ENCODE peak calls at places on chromosomes 2 and 18, in nine cellular contexts. O, W, M, D, Q, X, B, K and C are unnamed samples.

GRCh38 chr2:182372661-182373060 is 54.2 kb downstream of the PDE1A start:
- DNase-seq in Q (no peak), K (no peak), D (no peak), X (no peak), M (no peak), W (no peak), O (no peak), B (no peak), C (no peak)

GRCh38 chr2:11082880-11083279 is 72.4 kb upstream of the SLC66A3 start:
- DNase-seq in X (peak; percentile 10), Q (no peak), W (no peak), B (no peak), O (no peak), K (no peak), D (no peak), M (no peak), C (no peak)

GRCh38 chr2:24993797-24994196 is 22.0 kb upstream of the DNAJC27 start:
- DNase-seq in O (no peak), D (no peak), W (no peak), B (no peak), Q (no peak), M (no peak), K (no peak), X (no peak), C (no peak)

GRCh38 chr2:70144443-70145167 is 46.2 kb downstream of the C2orf42 start:
- DNase-seq in B (no peak), Q (peak; percentile 8), M (no peak), K (no peak), D (no peak), W (no peak), X (no peak), O (no peak), C (no peak)

GRCh38 chr2:25354116-25354515 is 12.4 kb upstream of the DNMT3A start:
- DNase-seq in W (no peak), Q (no peak), X (no peak), K (no peak), D (no peak), B (no peak), M (peak; percentile 2), O (no peak), C (no peak)

GRCh38 chr18:66632771-66633170 is 28.9 kb upstream of the CDH19 start:
- DNase-seq in Q (no peak), D (no peak), O (no peak), K (no peak), M (no peak), W (no peak), B (no peak), X (no peak), C (no peak)

GRCh38 chr18:50582500-50582899 is 22.6 kb downstream of the MAPK4 start:
- DNase-seq in D (no peak), B (peak; percentile 52), M (no peak), O (no peak), K (no peak), W (no peak), X (no peak), Q (no peak), C (no peak)

GRCh38 chr2:28664120-28664842 is 87.3 kb upstream of the PPP1CB start:
- DNase-seq in Q (no peak), D (peak; percentile 20), O (no peak), M (no peak), W (no peak), B (no peak), K (peak; percentile 63), X (peak; percentile 76), C (no peak)

GRCh38 chr2:112201706-112202430 is 53.0 kb downstream of the ZC3H8 start:
- DNase-seq in D (no peak), B (no peak), O (no peak), M (no peak), Q (no peak), K (no peak), X (no peak), W (no peak), C (no peak)

GRCh38 chr2:8438996-8439395 is 242.9 kb upstream of the ID2 start:
- DNase-seq in O (no peak), W (no peak), M (no peak), B (peak; percentile 40), X (peak; percentile 39), K (no peak), D (no peak), Q (no peak), C (no peak)

GRCh38 chr2:9558948-9559381 is 3.3 kb upstream of the ADAM17 start:
- DNase-seq in W (no peak), K (peak; percentile 84), D (no peak), M (no peak), X (peak; percentile 43), O (no peak), Q (no peak), B (no peak), C (no peak)

GRCh38 chr2:228646061-228646460 is 464.6 kb upstream of the SPHKAP start:
- DNase-seq in W (no peak), K (no peak), X (no peak), Q (no peak), D (no peak), M (no peak), B (no peak), O (no peak), C (no peak)

GRCh38 chr2:217853301-217853881 is 149.4 kb downstream of the TNS1 start:
- DNase-seq in Q (no peak), W (no peak), X (no peak), B (no peak), K (no peak), M (peak; percentile 64), D (no peak), O (no peak), C (no peak)

DNA sequence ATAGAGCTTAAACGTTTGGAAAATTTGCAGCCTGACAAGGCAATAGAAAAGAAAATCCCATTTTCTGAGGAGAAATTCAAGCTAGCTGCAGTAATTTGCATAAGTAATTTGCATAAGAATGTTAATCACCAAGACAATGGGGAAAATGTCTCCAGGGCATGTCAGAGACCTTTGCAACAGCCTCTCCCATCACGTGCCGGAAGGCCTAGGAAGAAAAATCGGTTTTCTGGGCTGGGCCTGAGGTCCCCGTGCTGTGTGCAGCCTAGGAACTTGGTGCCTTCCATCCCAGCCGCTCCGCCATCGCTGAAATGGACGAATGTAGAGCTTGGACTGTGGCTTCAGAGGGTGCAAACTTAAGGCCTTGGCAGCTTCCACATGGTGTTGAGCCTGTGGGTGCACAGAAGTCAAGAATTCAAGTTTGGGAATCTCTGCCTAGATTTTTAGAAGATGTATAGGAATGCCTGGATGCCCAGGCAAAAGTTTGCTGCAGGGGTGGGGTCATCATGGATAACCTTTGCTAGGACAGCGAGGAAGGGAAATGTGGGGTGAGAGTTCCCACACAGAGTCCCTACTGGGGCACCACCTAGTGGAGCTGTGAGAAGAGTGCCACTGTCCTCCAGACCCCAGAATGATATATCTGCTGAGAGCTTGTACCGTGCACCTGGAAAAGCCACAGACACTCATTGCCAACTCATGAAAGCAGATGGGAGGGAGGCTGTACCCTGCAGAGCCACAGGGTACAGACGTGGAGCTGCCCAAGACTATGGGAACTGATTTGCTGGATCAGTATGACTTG is 164.6 kb downstream of the GULP1 start:
- DNase-seq in X (no peak), K (no peak), O (no peak), W (peak; percentile 91), D (no peak), M (no peak), Q (no peak), B (no peak), C (no peak)
- TF ChIP-seq CTCF in X (no peak), K (no peak), O (no peak), W (peak; percentile 63), D (no peak), M (no peak), Q (peak; percentile 24), B (no peak), C (no peak)

DNA sequence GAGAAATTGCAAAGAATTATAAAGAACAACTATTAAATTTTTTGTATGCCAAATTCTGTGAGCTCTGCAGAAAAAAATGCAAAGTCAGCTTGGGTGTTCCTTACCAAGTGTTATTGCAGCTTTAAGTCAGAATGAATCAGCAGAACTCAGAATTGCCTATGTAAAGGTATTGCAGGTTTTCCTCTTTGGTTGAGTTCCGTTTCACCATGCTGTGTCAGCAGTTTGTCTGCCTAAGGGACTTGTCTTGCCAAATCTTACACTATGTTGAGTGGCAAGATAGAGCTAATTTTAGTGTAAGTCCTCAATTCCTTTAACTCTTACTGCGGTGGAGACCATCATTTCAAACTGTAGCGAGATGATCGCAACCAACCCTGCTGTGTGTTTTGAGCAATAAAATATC is 38.8 kb downstream of the ADAM23 start:
- DNase-seq in K (no peak), Q (peak; percentile 3), M (no peak), B (no peak), D (no peak), W (peak; percentile 13), X (no peak), O (no peak), C (no peak)
- TF ChIP-seq CTCF in K (no peak), Q (no peak), M (no peak), B (no peak), D (no peak), W (no peak), X (no peak), O (no peak), C (no peak)

DNA sequence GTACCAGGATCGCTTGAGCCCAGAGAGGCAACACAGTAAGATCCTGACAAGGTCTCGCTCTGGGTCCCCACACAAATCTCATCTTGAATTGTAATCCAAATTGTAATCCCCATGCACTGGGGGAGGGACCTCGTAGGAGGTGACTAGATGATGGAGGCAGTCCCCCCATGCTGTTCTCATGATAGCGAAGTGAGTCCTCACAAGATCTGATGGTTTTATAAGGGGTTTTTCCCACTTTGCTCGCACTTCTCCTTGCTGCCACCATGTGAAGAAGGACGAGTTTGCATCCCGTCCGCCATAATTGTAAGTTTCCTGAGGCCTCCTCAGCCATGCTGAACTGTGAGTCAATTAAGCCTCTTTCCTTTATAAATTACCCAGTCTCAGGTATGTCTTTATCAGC is 46.0 kb upstream of the SERTAD2 start:
- DNase-seq in D (no peak), Q (no peak), M (no peak), O (no peak), W (peak; percentile 60), K (no peak), B (no peak), X (no peak), C (no peak)
- TF ChIP-seq CTCF in D (no peak), Q (peak; percentile 34), M (no peak), O (no peak), W (peak; percentile 40), K (no peak), B (no peak), X (no peak), C (no peak)

GRCh38 chr2:128594273-128594910 is 275.7 kb upstream of the HS6ST1 start:
- DNase-seq in M (no peak), X (peak; percentile 29), O (no peak), B (no peak), Q (no peak), D (no peak), W (no peak), K (no peak), C (no peak)

GRCh38 chr2:128591022-128591840 is 272.6 kb upstream of the HS6ST1 start:
- DNase-seq in D (no peak), K (no peak), W (no peak), M (no peak), X (peak; percentile 35), Q (no peak), O (no peak), B (no peak), C (no peak)

GRCh38 chr2:128593518-128594272 is 275.0 kb upstream of the HS6ST1 start:
- DNase-seq in O (no peak), W (no peak), B (peak; percentile 27), K (no peak), M (no peak), X (peak; percentile 30), Q (no peak), D (no peak), C (no peak)

GRCh38 chr2:128590309-128591021 is 271.8 kb upstream of the HS6ST1 start:
- DNase-seq in O (no peak), D (no peak), W (no peak), B (no peak), X (peak; percentile 21), M (no peak), K (no peak), Q (no peak), C (no peak)

GRCh38 chr2:128591841-128592822 is 273.5 kb upstream of the HS6ST1 start:
- DNase-seq in O (no peak), Q (no peak), X (peak; percentile 23), B (no peak), M (no peak), K (no peak), D (no peak), W (peak; percentile 29), C (no peak)
- TF ChIP-seq CTCF in O (no peak), Q (no peak), X (no peak), B (no peak), M (no peak), K (no peak), D (no peak), W (peak; percentile 72), C (no peak)